ENCODE peak calls at places on chromosomes 13 and 19, in ten cellular contexts. One of them, this sample, is unnamed.
A peak's percentile ranks its signal among the peaks of the same experiment; 100 is the strongest.

GRCh38 chr13:85709072-85709471 is 90.1 kb downstream of the SLITRK6 start:
- DNase-seq in occipital lobe: no peak
- DNase-seq in heart left ventricle: no peak
- DNase-seq in prostate gland: no peak
- DNase-seq in astrocyte of the cerebellum: no peak
- DNase-seq in body of pancreas: no peak
- DNase-seq in T-helper 1 cell: no peak
- DNase-seq in head of caudate nucleus: no peak
- DNase-seq in DMS79: no peak
- DNase-seq in SHP77 treated with DMSO at 0.1 percent for 48 hours: no peak
- DNase-seq in this sample: no peak

GRCh38 chr19:17385878-17386611 is 8.0 kb downstream of the CCDC194 start:
- DNase-seq in DMS79: no peak
- DNase-seq in body of pancreas: peak; percentile 53
- DNase-seq in astrocyte of the cerebellum: no peak
- DNase-seq in T-helper 1 cell: peak; percentile 40
- DNase-seq in heart left ventricle: peak; percentile 83
- DNase-seq in head of caudate nucleus: peak; percentile 33
- DNase-seq in SHP77 treated with DMSO at 0.1 percent for 48 hours: no peak
- DNase-seq in prostate gland: no peak
- DNase-seq in occipital lobe: no peak
- DNase-seq in this sample: peak; percentile 65

GRCh38 chr13:99371956-99372355 is 64.8 kb upstream of the GPR183 start:
- DNase-seq in astrocyte of the cerebellum: no peak
- DNase-seq in heart left ventricle: no peak
- DNase-seq in occipital lobe: no peak
- DNase-seq in body of pancreas: no peak
- DNase-seq in DMS79: no peak
- DNase-seq in T-helper 1 cell: peak; percentile 69
- DNase-seq in prostate gland: no peak
- DNase-seq in SHP77 treated with DMSO at 0.1 percent for 48 hours: no peak
- DNase-seq in head of caudate nucleus: no peak
- DNase-seq in this sample: no peak

GRCh38 chr13:39036212-39036611 is 1.7 kb downstream of the PROSER1 start:
- DNase-seq in head of caudate nucleus: no peak
- DNase-seq in occipital lobe: no peak
- DNase-seq in DMS79: peak; percentile 16
- DNase-seq in prostate gland: no peak
- DNase-seq in astrocyte of the cerebellum: no peak
- DNase-seq in SHP77 treated with DMSO at 0.1 percent for 48 hours: no peak
- DNase-seq in body of pancreas: no peak
- DNase-seq in heart left ventricle: no peak
- DNase-seq in T-helper 1 cell: no peak
- DNase-seq in this sample: no peak

GRCh38 chr13:23455401-23456185 is 22.1 kb upstream of the SACS start:
- DNase-seq in T-helper 1 cell: no peak
- DNase-seq in DMS79: no peak
- DNase-seq in heart left ventricle: no peak
- DNase-seq in body of pancreas: no peak
- DNase-seq in astrocyte of the cerebellum: no peak
- DNase-seq in head of caudate nucleus: no peak
- DNase-seq in SHP77 treated with DMSO at 0.1 percent for 48 hours: no peak
- DNase-seq in prostate gland: peak; percentile 26
- DNase-seq in occipital lobe: no peak
- DNase-seq in this sample: no peak

GRCh38 chr13:97459215-97459772 is 25.3 kb downstream of the RAP2A start:
- DNase-seq in DMS79: no peak
- DNase-seq in prostate gland: no peak
- DNase-seq in occipital lobe: no peak
- DNase-seq in astrocyte of the cerebellum: no peak
- DNase-seq in heart left ventricle: no peak
- DNase-seq in head of caudate nucleus: no peak
- DNase-seq in SHP77 treated with DMSO at 0.1 percent for 48 hours: no peak
- DNase-seq in body of pancreas: no peak
- DNase-seq in T-helper 1 cell: no peak
- DNase-seq in this sample: no peak

GRCh38 chr19:50669319-50670101 is 20.3 kb downstream of the C19orf81 start:
- DNase-seq in DMS79: no peak
- DNase-seq in SHP77 treated with DMSO at 0.1 percent for 48 hours: no peak
- DNase-seq in T-helper 1 cell: no peak
- DNase-seq in astrocyte of the cerebellum: no peak
- DNase-seq in heart left ventricle: no peak
- DNase-seq in occipital lobe: peak; percentile 22
- DNase-seq in body of pancreas: no peak
- DNase-seq in prostate gland: no peak
- DNase-seq in head of caudate nucleus: peak; percentile 20
- DNase-seq in this sample: peak; percentile 30

GRCh38 chr19:46016426-46017094 is 6.3 kb downstream of the PGLYRP1 start:
- DNase-seq in T-helper 1 cell: peak; percentile 75
- DNase-seq in occipital lobe: peak; percentile 79
- DNase-seq in DMS79: peak; percentile 36
- DNase-seq in SHP77 treated with DMSO at 0.1 percent for 48 hours: no peak
- DNase-seq in head of caudate nucleus: peak; percentile 82
- DNase-seq in astrocyte of the cerebellum: peak; percentile 62
- DNase-seq in body of pancreas: peak; percentile 86
- DNase-seq in prostate gland: peak; percentile 69
- DNase-seq in heart left ventricle: peak; percentile 89
- DNase-seq in this sample: peak; percentile 85

GRCh38 chr13:95137096-95137495 is 164.2 kb downstream of the ABCC4 start:
- DNase-seq in DMS79: no peak
- DNase-seq in T-helper 1 cell: no peak
- DNase-seq in occipital lobe: no peak
- DNase-seq in head of caudate nucleus: no peak
- DNase-seq in prostate gland: no peak
- DNase-seq in SHP77 treated with DMSO at 0.1 percent for 48 hours: no peak
- DNase-seq in body of pancreas: no peak
- DNase-seq in astrocyte of the cerebellum: no peak
- DNase-seq in heart left ventricle: no peak
- DNase-seq in this sample: no peak

GRCh38 chr19:35261356-35262100 is 7.2 kb upstream of the USF2 start:
- DNase-seq in T-helper 1 cell: no peak
- DNase-seq in head of caudate nucleus: no peak
- DNase-seq in prostate gland: no peak
- DNase-seq in SHP77 treated with DMSO at 0.1 percent for 48 hours: no peak
- DNase-seq in heart left ventricle: peak; percentile 55
- DNase-seq in astrocyte of the cerebellum: no peak
- DNase-seq in body of pancreas: no peak
- DNase-seq in DMS79: no peak
- DNase-seq in occipital lobe: no peak
- DNase-seq in this sample: peak; percentile 17

GRCh38 chr19:11673608-11674041 is 65.1 kb downstream of the ZNF823 start:
- DNase-seq in T-helper 1 cell: no peak
- DNase-seq in body of pancreas: peak; percentile 71
- DNase-seq in astrocyte of the cerebellum: peak; percentile 24
- DNase-seq in head of caudate nucleus: peak; percentile 71
- DNase-seq in prostate gland: peak; percentile 35
- DNase-seq in SHP77 treated with DMSO at 0.1 percent for 48 hours: no peak
- DNase-seq in occipital lobe: peak; percentile 12
- DNase-seq in heart left ventricle: peak; percentile 81
- DNase-seq in DMS79: no peak
- DNase-seq in this sample: peak; percentile 69

GRCh38 chr13:97574926-97575325 is 141.0 kb downstream of the RAP2A start:
- DNase-seq in astrocyte of the cerebellum: no peak
- DNase-seq in body of pancreas: no peak
- DNase-seq in T-helper 1 cell: no peak
- DNase-seq in SHP77 treated with DMSO at 0.1 percent for 48 hours: peak; percentile 75
- DNase-seq in head of caudate nucleus: peak; percentile 7
- DNase-seq in heart left ventricle: no peak
- DNase-seq in prostate gland: no peak
- DNase-seq in occipital lobe: no peak
- DNase-seq in DMS79: no peak
- DNase-seq in this sample: no peak

GRCh38 chr19:29542327-29542726 is 16.5 kb downstream of the VSTM2B start:
- DNase-seq in prostate gland: no peak
- DNase-seq in heart left ventricle: no peak
- DNase-seq in T-helper 1 cell: no peak
- DNase-seq in SHP77 treated with DMSO at 0.1 percent for 48 hours: no peak
- DNase-seq in DMS79: no peak
- DNase-seq in body of pancreas: no peak
- DNase-seq in occipital lobe: no peak
- DNase-seq in head of caudate nucleus: no peak
- DNase-seq in astrocyte of the cerebellum: no peak
- DNase-seq in this sample: no peak

GRCh38 chr13:57739089-57739488 is 107.5 kb downstream of the PCDH17 start:
- DNase-seq in occipital lobe: no peak
- DNase-seq in DMS79: no peak
- DNase-seq in astrocyte of the cerebellum: no peak
- DNase-seq in T-helper 1 cell: no peak
- DNase-seq in SHP77 treated with DMSO at 0.1 percent for 48 hours: peak; percentile 9
- DNase-seq in head of caudate nucleus: no peak
- DNase-seq in body of pancreas: no peak
- DNase-seq in heart left ventricle: no peak
- DNase-seq in prostate gland: no peak
- DNase-seq in this sample: no peak

GRCh38 chr19:38735257-38735686 is 9.0 kb downstream of the CAPN12 start:
- DNase-seq in body of pancreas: peak; percentile 61
- DNase-seq in occipital lobe: no peak
- DNase-seq in prostate gland: peak; percentile 22
- DNase-seq in astrocyte of the cerebellum: no peak
- DNase-seq in T-helper 1 cell: peak; percentile 52
- DNase-seq in heart left ventricle: no peak
- DNase-seq in DMS79: no peak
- DNase-seq in head of caudate nucleus: no peak
- DNase-seq in SHP77 treated with DMSO at 0.1 percent for 48 hours: peak; percentile 25
- DNase-seq in this sample: peak; percentile 52

GRCh38 chr19:32418155-32418554 is 12.6 kb downstream of the DPY19L3 start:
- DNase-seq in body of pancreas: no peak
- DNase-seq in head of caudate nucleus: no peak
- DNase-seq in T-helper 1 cell: no peak
- DNase-seq in prostate gland: no peak
- DNase-seq in astrocyte of the cerebellum: no peak
- DNase-seq in heart left ventricle: no peak
- DNase-seq in occipital lobe: no peak
- DNase-seq in SHP77 treated with DMSO at 0.1 percent for 48 hours: no peak
- DNase-seq in DMS79: no peak
- DNase-seq in this sample: no peak

GRCh38 chr19:56917998-56918397 is 77.5 kb upstream of the PEG3 start:
- DNase-seq in heart left ventricle: no peak
- DNase-seq in head of caudate nucleus: peak; percentile 9
- DNase-seq in body of pancreas: no peak
- DNase-seq in SHP77 treated with DMSO at 0.1 percent for 48 hours: no peak
- DNase-seq in occipital lobe: no peak
- DNase-seq in prostate gland: no peak
- DNase-seq in astrocyte of the cerebellum: no peak
- DNase-seq in DMS79: no peak
- DNase-seq in T-helper 1 cell: no peak
- DNase-seq in this sample: no peak

GRCh38 chr19:51739466-51740213 is 12.0 kb downstream of the FPR1 start:
- DNase-seq in head of caudate nucleus: no peak
- DNase-seq in heart left ventricle: no peak
- DNase-seq in occipital lobe: no peak
- DNase-seq in SHP77 treated with DMSO at 0.1 percent for 48 hours: peak; percentile 6
- DNase-seq in DMS79: no peak
- DNase-seq in T-helper 1 cell: no peak
- DNase-seq in body of pancreas: no peak
- DNase-seq in astrocyte of the cerebellum: no peak
- DNase-seq in prostate gland: no peak
- DNase-seq in this sample: no peak

GRCh38 chr13:43908156-43909126 is 28.7 kb downstream of the LACC1 start:
- DNase-seq in heart left ventricle: no peak
- DNase-seq in prostate gland: peak; percentile 24
- DNase-seq in occipital lobe: no peak
- DNase-seq in SHP77 treated with DMSO at 0.1 percent for 48 hours: no peak
- DNase-seq in astrocyte of the cerebellum: peak; percentile 42
- DNase-seq in T-helper 1 cell: no peak
- DNase-seq in head of caudate nucleus: no peak
- DNase-seq in DMS79: peak; percentile 18
- DNase-seq in body of pancreas: peak; percentile 33
- DNase-seq in this sample: no peak

GRCh38 chr19:19105365-19106060 is 32.8 kb downstream of the TMEM161A start:
- DNase-seq in body of pancreas: peak; percentile 47
- DNase-seq in prostate gland: peak; percentile 39
- DNase-seq in T-helper 1 cell: no peak
- DNase-seq in astrocyte of the cerebellum: no peak
- DNase-seq in DMS79: peak; percentile 79
- DNase-seq in occipital lobe: no peak
- DNase-seq in heart left ventricle: no peak
- DNase-seq in SHP77 treated with DMSO at 0.1 percent for 48 hours: peak; percentile 66
- DNase-seq in head of caudate nucleus: no peak
- DNase-seq in this sample: peak; percentile 51

GRCh38 chr19:38228491-38229439 is 4.7 kb upstream of the DPF1 start:
- DNase-seq in head of caudate nucleus: peak; percentile 41
- DNase-seq in heart left ventricle: no peak
- DNase-seq in body of pancreas: no peak
- DNase-seq in occipital lobe: peak; percentile 49
- DNase-seq in T-helper 1 cell: no peak
- DNase-seq in astrocyte of the cerebellum: no peak
- DNase-seq in DMS79: peak; percentile 37
- DNase-seq in SHP77 treated with DMSO at 0.1 percent for 48 hours: no peak
- DNase-seq in prostate gland: no peak
- DNase-seq in this sample: no peak

GRCh38 chr13:73656863-73657262 is 477.3 kb downstream of the KLF12 start:
- DNase-seq in DMS79: no peak
- DNase-seq in heart left ventricle: no peak
- DNase-seq in SHP77 treated with DMSO at 0.1 percent for 48 hours: no peak
- DNase-seq in occipital lobe: no peak
- DNase-seq in T-helper 1 cell: no peak
- DNase-seq in head of caudate nucleus: no peak
- DNase-seq in body of pancreas: no peak
- DNase-seq in prostate gland: no peak
- DNase-seq in astrocyte of the cerebellum: no peak
- DNase-seq in this sample: no peak

GRCh38 chr19:34499155-34499834 is 17.7 kb downstream of the WTIP start:
- DNase-seq in T-helper 1 cell: no peak
- DNase-seq in astrocyte of the cerebellum: no peak
- DNase-seq in head of caudate nucleus: no peak
- DNase-seq in DMS79: no peak
- DNase-seq in SHP77 treated with DMSO at 0.1 percent for 48 hours: no peak
- DNase-seq in body of pancreas: no peak
- DNase-seq in occipital lobe: no peak
- DNase-seq in prostate gland: no peak
- DNase-seq in heart left ventricle: no peak
- DNase-seq in this sample: no peak

GRCh38 chr19:5434970-5435641 is 20.1 kb upstream of the ZNRF4 start:
- DNase-seq in heart left ventricle: no peak
- DNase-seq in SHP77 treated with DMSO at 0.1 percent for 48 hours: no peak
- DNase-seq in head of caudate nucleus: peak; percentile 33
- DNase-seq in DMS79: no peak
- DNase-seq in occipital lobe: peak; percentile 55
- DNase-seq in body of pancreas: no peak
- DNase-seq in T-helper 1 cell: no peak
- DNase-seq in prostate gland: no peak
- DNase-seq in astrocyte of the cerebellum: peak; percentile 57
- DNase-seq in this sample: no peak

GRCh38 chr13:80757694-80758093 is 416.8 kb upstream of the SPRY2 start:
- DNase-seq in DMS79: no peak
- DNase-seq in T-helper 1 cell: no peak
- DNase-seq in head of caudate nucleus: no peak
- DNase-seq in heart left ventricle: no peak
- DNase-seq in astrocyte of the cerebellum: no peak
- DNase-seq in SHP77 treated with DMSO at 0.1 percent for 48 hours: no peak
- DNase-seq in body of pancreas: no peak
- DNase-seq in occipital lobe: no peak
- DNase-seq in prostate gland: no peak
- DNase-seq in this sample: no peak

GRCh38 chr13:63501702-63502101 is 2086.1 kb upstream of the PCDH20 start:
- DNase-seq in prostate gland: no peak
- DNase-seq in heart left ventricle: no peak
- DNase-seq in occipital lobe: no peak
- DNase-seq in astrocyte of the cerebellum: no peak
- DNase-seq in body of pancreas: no peak
- DNase-seq in SHP77 treated with DMSO at 0.1 percent for 48 hours: no peak
- DNase-seq in head of caudate nucleus: no peak
- DNase-seq in DMS79: no peak
- DNase-seq in T-helper 1 cell: no peak
- DNase-seq in this sample: no peak

GRCh38 chr19:16330368-16330801 is 5.8 kb downstream of the KLF2 start:
- DNase-seq in body of pancreas: peak; percentile 66
- DNase-seq in heart left ventricle: peak; percentile 85
- DNase-seq in prostate gland: no peak
- DNase-seq in T-helper 1 cell: peak; percentile 91
- DNase-seq in head of caudate nucleus: no peak
- DNase-seq in occipital lobe: no peak
- DNase-seq in astrocyte of the cerebellum: no peak
- DNase-seq in SHP77 treated with DMSO at 0.1 percent for 48 hours: no peak
- DNase-seq in DMS79: no peak
- DNase-seq in this sample: peak; percentile 88

GRCh38 chr19:49866933-49867782 is at the start of gene PNKP:
- DNase-seq in heart left ventricle: peak; percentile 92
- DNase-seq in DMS79: peak; percentile 87
- DNase-seq in body of pancreas: peak; percentile 88
- DNase-seq in occipital lobe: peak; percentile 87
- DNase-seq in T-helper 1 cell: peak; percentile 85
- DNase-seq in astrocyte of the cerebellum: peak; percentile 69
- DNase-seq in prostate gland: peak; percentile 90
- DNase-seq in head of caudate nucleus: peak; percentile 89
- DNase-seq in SHP77 treated with DMSO at 0.1 percent for 48 hours: peak; percentile 82
- DNase-seq in this sample: peak; percentile 89